ENCODE peak calls at places on chromosome 3, in six cellular contexts. One of them, this sample, is unnamed.

GRCh38 chr3:79125313-79125984 is 642.3 kb downstream of the ROBO1 start:
- DNase-seq in KBM-7: no peak
- DNase-seq in hippocampal formation: no peak
- DNase-seq in cardiac muscle cell: no peak
- DNase-seq in T follicular helper cell: no peak
- DNase-seq in NCI-H510A treated with DMSO at 0.1 percent for 48 hours: no peak
- DNase-seq in this sample: no peak

GRCh38 chr3:143222981-143223380 is 103.4 kb downstream of the CHST2 start:
- DNase-seq in KBM-7: no peak
- DNase-seq in hippocampal formation: no peak
- DNase-seq in cardiac muscle cell: no peak
- DNase-seq in T follicular helper cell: no peak
- DNase-seq in NCI-H510A treated with DMSO at 0.1 percent for 48 hours: no peak
- DNase-seq in this sample: no peak

GRCh38 chr3:49955636-49956035 is 15.7 kb downstream of the RBM6 start:
- DNase-seq in KBM-7: no peak
- DNase-seq in hippocampal formation: no peak
- DNase-seq in cardiac muscle cell: no peak
- DNase-seq in T follicular helper cell: no peak
- DNase-seq in NCI-H510A treated with DMSO at 0.1 percent for 48 hours: no peak
- DNase-seq in this sample: no peak

GRCh38 chr3:195033531-195034091 is 237.3 kb downstream of the XXYLT1 start:
- DNase-seq in KBM-7: no peak
- DNase-seq in hippocampal formation: no peak
- DNase-seq in cardiac muscle cell: no peak
- DNase-seq in T follicular helper cell: no peak
- DNase-seq in NCI-H510A treated with DMSO at 0.1 percent for 48 hours: peak; percentile 35
- DNase-seq in this sample: no peak

GRCh38 chr3:194125474-194125873 is 10.5 kb upstream of the HES1 start:
- DNase-seq in KBM-7: no peak
- DNase-seq in hippocampal formation: no peak
- DNase-seq in cardiac muscle cell: no peak
- DNase-seq in T follicular helper cell: no peak
- DNase-seq in NCI-H510A treated with DMSO at 0.1 percent for 48 hours: peak; percentile 94
- DNase-seq in this sample: peak; percentile 82

GRCh38 chr3:170421147-170421641 is 2.5 kb downstream of the CLDN11 start:
- DNase-seq in KBM-7: no peak
- DNase-seq in hippocampal formation: peak; percentile 73
- DNase-seq in cardiac muscle cell: peak; percentile 22
- DNase-seq in T follicular helper cell: no peak
- DNase-seq in NCI-H510A treated with DMSO at 0.1 percent for 48 hours: peak; percentile 51
- DNase-seq in this sample: no peak

GRCh38 chr3:124512881-124513609 is 217.2 kb upstream of the UMPS start:
- DNase-seq in KBM-7: no peak
- DNase-seq in hippocampal formation: no peak
- DNase-seq in cardiac muscle cell: no peak
- DNase-seq in T follicular helper cell: no peak
- DNase-seq in NCI-H510A treated with DMSO at 0.1 percent for 48 hours: no peak
- DNase-seq in this sample: no peak

GRCh38 chr3:95460274-95460673 is 1354.1 kb upstream of the EPHA6 start:
- DNase-seq in KBM-7: no peak
- DNase-seq in hippocampal formation: no peak
- DNase-seq in cardiac muscle cell: no peak
- DNase-seq in T follicular helper cell: no peak
- DNase-seq in NCI-H510A treated with DMSO at 0.1 percent for 48 hours: no peak
- DNase-seq in this sample: no peak

GRCh38 chr3:16487506-16488175 is 25.9 kb downstream of the RFTN1 start:
- DNase-seq in KBM-7: no peak
- DNase-seq in hippocampal formation: no peak
- DNase-seq in cardiac muscle cell: no peak
- DNase-seq in T follicular helper cell: no peak
- DNase-seq in NCI-H510A treated with DMSO at 0.1 percent for 48 hours: no peak
- DNase-seq in this sample: no peak

GRCh38 chr3:112647122-112647521 is 6.2 kb upstream of the CCDC80 start:
- DNase-seq in KBM-7: no peak
- DNase-seq in hippocampal formation: no peak
- DNase-seq in cardiac muscle cell: peak; percentile 41
- DNase-seq in T follicular helper cell: no peak
- DNase-seq in NCI-H510A treated with DMSO at 0.1 percent for 48 hours: peak; percentile 32
- DNase-seq in this sample: no peak

GRCh38 chr3:31891876-31892455 is 89.1 kb downstream of the OSBPL10 start:
- DNase-seq in KBM-7: no peak
- DNase-seq in hippocampal formation: no peak
- DNase-seq in cardiac muscle cell: no peak
- DNase-seq in T follicular helper cell: no peak
- DNase-seq in NCI-H510A treated with DMSO at 0.1 percent for 48 hours: no peak
- DNase-seq in this sample: no peak

GRCh38 chr3:169661567-169662214 is 1.8 kb downstream of the MECOM start:
- DNase-seq in KBM-7: no peak
- DNase-seq in hippocampal formation: no peak
- DNase-seq in cardiac muscle cell: peak; percentile 70
- DNase-seq in T follicular helper cell: no peak
- DNase-seq in NCI-H510A treated with DMSO at 0.1 percent for 48 hours: peak; percentile 72
- DNase-seq in this sample: peak; percentile 95

GRCh38 chr3:151770941-151771340 is 37.2 kb downstream of the AADACL2 start:
- DNase-seq in KBM-7: peak; percentile 17
- DNase-seq in hippocampal formation: peak; percentile 2
- DNase-seq in cardiac muscle cell: no peak
- DNase-seq in T follicular helper cell: no peak
- DNase-seq in NCI-H510A treated with DMSO at 0.1 percent for 48 hours: no peak
- DNase-seq in this sample: no peak

GRCh38 chr3:4687167-4687566 is 194.0 kb downstream of the ITPR1 start:
- DNase-seq in KBM-7: no peak
- DNase-seq in hippocampal formation: no peak
- DNase-seq in cardiac muscle cell: no peak
- DNase-seq in T follicular helper cell: no peak
- DNase-seq in NCI-H510A treated with DMSO at 0.1 percent for 48 hours: peak; percentile 58
- DNase-seq in this sample: peak; percentile 18

GRCh38 chr3:89067736-89068135 is 39.7 kb upstream of the EPHA3 start:
- DNase-seq in KBM-7: no peak
- DNase-seq in hippocampal formation: no peak
- DNase-seq in cardiac muscle cell: no peak
- DNase-seq in T follicular helper cell: no peak
- DNase-seq in NCI-H510A treated with DMSO at 0.1 percent for 48 hours: no peak
- DNase-seq in this sample: no peak

GRCh38 chr3:111729087-111729846 is 129.8 kb upstream of the PHLDB2 start:
- DNase-seq in KBM-7: no peak
- DNase-seq in hippocampal formation: no peak
- DNase-seq in cardiac muscle cell: no peak
- DNase-seq in T follicular helper cell: no peak
- DNase-seq in NCI-H510A treated with DMSO at 0.1 percent for 48 hours: no peak
- DNase-seq in this sample: no peak

GRCh38 chr3:49173116-49173791 is 1.9 kb downstream of the KLHDC8B start:
- DNase-seq in KBM-7: no peak
- DNase-seq in hippocampal formation: no peak
- DNase-seq in cardiac muscle cell: peak; percentile 86
- DNase-seq in T follicular helper cell: no peak
- DNase-seq in NCI-H510A treated with DMSO at 0.1 percent for 48 hours: no peak
- DNase-seq in this sample: peak; percentile 90

GRCh38 chr3:117928836-117929235 is 1105.8 kb downstream of the IGSF11 start:
- DNase-seq in KBM-7: no peak
- DNase-seq in hippocampal formation: no peak
- DNase-seq in cardiac muscle cell: no peak
- DNase-seq in T follicular helper cell: no peak
- DNase-seq in NCI-H510A treated with DMSO at 0.1 percent for 48 hours: no peak
- DNase-seq in this sample: no peak

GRCh38 chr3:25904248-25904647 is 114.4 kb downstream of the OXSM start:
- DNase-seq in KBM-7: no peak
- DNase-seq in hippocampal formation: no peak
- DNase-seq in cardiac muscle cell: no peak
- DNase-seq in T follicular helper cell: no peak
- DNase-seq in NCI-H510A treated with DMSO at 0.1 percent for 48 hours: no peak
- DNase-seq in this sample: peak; percentile 21

GRCh38 chr3:108406661-108407206 is 103.7 kb downstream of the MYH15 start:
- DNase-seq in KBM-7: peak; percentile 89
- DNase-seq in hippocampal formation: peak; percentile 20
- DNase-seq in cardiac muscle cell: peak; percentile 53
- DNase-seq in T follicular helper cell: peak; percentile 1
- DNase-seq in NCI-H510A treated with DMSO at 0.1 percent for 48 hours: peak; percentile 7
- DNase-seq in this sample: peak; percentile 75

GRCh38 chr3:195692361-195692700 is 28.4 kb upstream of the MUC20 start:
- DNase-seq in KBM-7: no peak
- DNase-seq in hippocampal formation: no peak
- DNase-seq in cardiac muscle cell: no peak
- DNase-seq in T follicular helper cell: no peak
- DNase-seq in NCI-H510A treated with DMSO at 0.1 percent for 48 hours: no peak
- DNase-seq in this sample: no peak

GRCh38 chr3:52046186-52046913 is 10.0 kb downstream of the DUSP7 start:
- DNase-seq in KBM-7: no peak
- DNase-seq in hippocampal formation: peak; percentile 51
- DNase-seq in cardiac muscle cell: no peak
- DNase-seq in T follicular helper cell: no peak
- DNase-seq in NCI-H510A treated with DMSO at 0.1 percent for 48 hours: no peak
- DNase-seq in this sample: no peak

GRCh38 chr3:65672876-65673815 is 365.6 kb downstream of the MAGI1 start:
- DNase-seq in KBM-7: peak; percentile 21
- DNase-seq in hippocampal formation: peak; percentile 36
- DNase-seq in cardiac muscle cell: peak; percentile 75
- DNase-seq in T follicular helper cell: no peak
- DNase-seq in NCI-H510A treated with DMSO at 0.1 percent for 48 hours: peak; percentile 17
- DNase-seq in this sample: peak; percentile 59

GRCh38 chr3:21435871-21436270 is 315.1 kb downstream of the ZNF385D start:
- DNase-seq in KBM-7: no peak
- DNase-seq in hippocampal formation: no peak
- DNase-seq in cardiac muscle cell: no peak
- DNase-seq in T follicular helper cell: no peak
- DNase-seq in NCI-H510A treated with DMSO at 0.1 percent for 48 hours: no peak
- DNase-seq in this sample: no peak

GRCh38 chr3:121786485-121786884 is 36.9 kb upstream of the GOLGB1 start:
- DNase-seq in KBM-7: no peak
- DNase-seq in hippocampal formation: no peak
- DNase-seq in cardiac muscle cell: no peak
- DNase-seq in T follicular helper cell: no peak
- DNase-seq in NCI-H510A treated with DMSO at 0.1 percent for 48 hours: no peak
- DNase-seq in this sample: no peak

GRCh38 chr3:48501196-48501595 is 2.8 kb downstream of the SHISA5 start:
- DNase-seq in KBM-7: no peak
- DNase-seq in hippocampal formation: no peak
- DNase-seq in cardiac muscle cell: no peak
- DNase-seq in T follicular helper cell: no peak
- DNase-seq in NCI-H510A treated with DMSO at 0.1 percent for 48 hours: no peak
- DNase-seq in this sample: no peak

GRCh38 chr3:127678611-127679533 is 6.1 kb downstream of the ABTB1 start:
- DNase-seq in KBM-7: peak; percentile 73
- DNase-seq in hippocampal formation: no peak
- DNase-seq in cardiac muscle cell: no peak
- DNase-seq in T follicular helper cell: no peak
- DNase-seq in NCI-H510A treated with DMSO at 0.1 percent for 48 hours: no peak
- DNase-seq in this sample: no peak

GRCh38 chr3:144989756-144990155 is 1018.1 kb downstream of the DIPK2A start:
- DNase-seq in KBM-7: no peak
- DNase-seq in hippocampal formation: no peak
- DNase-seq in cardiac muscle cell: no peak
- DNase-seq in T follicular helper cell: no peak
- DNase-seq in NCI-H510A treated with DMSO at 0.1 percent for 48 hours: no peak
- DNase-seq in this sample: no peak

This sample was measured in NCI-H1417.